ENCODE peak calls at places on chromosomes 6 and 20, in seven cellular contexts. L is HTR-8/SVneo; O is mesothelial cell of epicardium; M is left cardiac atrium; Z is stimulated activated CD4-positive, alpha-beta T cell treated with anti-CD3 and anti-CD28 coated beads, Interleukin-2, amount 100 ng/mL, for 24 hours; G is amygdala; I is DMS153. H is an unnamed sample.

GRCh38 chr6:80728830-80729229 is 622.4 kb downstream of the BCKDHB start:
- DNase-seq in M (no peak), L (no peak), G (no peak), I (no peak), Z (no peak), O (no peak), H (no peak)

GRCh38 chr6:73656501-73657145 is 2.8 kb upstream of the SLC17A5 start:
- DNase-seq in L (no peak), I (no peak), Z (no peak), G (no peak), O (no peak), M (no peak), H (no peak)

GRCh38 chr6:110530671-110531070 is 54.3 kb upstream of the SLC22A16 start:
- DNase-seq in G (no peak), O (no peak), I (no peak), Z (no peak), M (no peak), L (no peak), H (no peak)

GRCh38 chr6:6494677-6495076 is 93.8 kb upstream of the LY86 start:
- DNase-seq in I (peak), M (peak), G (no peak), L (no peak), O (no peak), Z (peak), H (peak)

GRCh38 chr6:11128608-11129007 is 17.1 kb upstream of the ERVFRD-1 start:
- DNase-seq in L (no peak), Z (no peak), G (no peak), I (no peak), O (no peak), M (no peak), H (peak)

GRCh38 chr6:103113416-103113815 is 1719.9 kb downstream of the GRIK2 start:
- DNase-seq in Z (no peak), O (no peak), M (no peak), L (no peak), I (no peak), G (no peak), H (no peak)

GRCh38 chr20:59988141-59988540 is 29.9 kb downstream of the CDH26 start:
- DNase-seq in M (no peak), I (no peak), O (no peak), G (no peak), Z (no peak), L (no peak), H (no peak)

GRCh38 chr6:154864086-154864430 is 130.8 kb downstream of the SCAF8 start:
- DNase-seq in G (no peak), M (no peak), I (no peak), Z (no peak), L (no peak), O (no peak), H (no peak)

GRCh38 chr6:157513004-157513603 is 132.1 kb downstream of the ZDHHC14 start:
- DNase-seq in M (no peak), Z (no peak), G (no peak), L (no peak), I (no peak), O (no peak), H (no peak)

GRCh38 chr6:62102387-62102786 is 183.6 kb downstream of the KHDRBS2 start:
- DNase-seq in Z (no peak), L (no peak), I (no peak), G (no peak), M (no peak), O (no peak), H (no peak)